ENCODE peak calls at places on chromosomes 16 and 17, in ten cellular contexts. One of them, this sample, is unnamed.

GRCh38 chr17:76019830-76020467 is 7.2 kb downstream of the EVPL start:
- DNase-seq in A549: no peak
- DNase-seq in small intestine: no peak
- DNase-seq in astrocyte of the spinal cord: no peak
- DNase-seq in body of pancreas: no peak
- DNase-seq in iris pigment epithelial cell: no peak
- DNase-seq in bronchial epithelial cell: no peak
- DNase-seq in ureter: no peak
- DNase-seq in stimulated activated CD4-positive, alpha-beta T cell treated with anti-CD3 and anti-CD28 coated beads, Interleukin-15, amount 100 ng/mL, for 1 hour: no peak
- DNase-seq in activated effector memory CD4-positive, alpha-beta T cell treated with anti-CD3 and anti-CD28 coated beads, Interleukin-2, amount 50 U/mL, for 16 hours: no peak
- DNase-seq in this sample: no peak

GRCh38 chr17:62740066-62740465 is 68.0 kb downstream of the MARCHF10 start:
- DNase-seq in A549: no peak
- DNase-seq in small intestine: no peak
- DNase-seq in astrocyte of the spinal cord: peak
- DNase-seq in body of pancreas: no peak
- DNase-seq in iris pigment epithelial cell: no peak
- DNase-seq in bronchial epithelial cell: no peak
- DNase-seq in ureter: no peak
- DNase-seq in stimulated activated CD4-positive, alpha-beta T cell treated with anti-CD3 and anti-CD28 coated beads, Interleukin-15, amount 100 ng/mL, for 1 hour: no peak
- DNase-seq in activated effector memory CD4-positive, alpha-beta T cell treated with anti-CD3 and anti-CD28 coated beads, Interleukin-2, amount 50 U/mL, for 16 hours: no peak
- DNase-seq in this sample: no peak

GRCh38 chr17:66437466-66438026 is 135.1 kb downstream of the PRKCA start:
- DNase-seq in A549: no peak
- DNase-seq in small intestine: no peak
- DNase-seq in astrocyte of the spinal cord: no peak
- DNase-seq in body of pancreas: no peak
- DNase-seq in iris pigment epithelial cell: no peak
- DNase-seq in bronchial epithelial cell: no peak
- DNase-seq in ureter: no peak
- DNase-seq in stimulated activated CD4-positive, alpha-beta T cell treated with anti-CD3 and anti-CD28 coated beads, Interleukin-15, amount 100 ng/mL, for 1 hour: no peak
- DNase-seq in activated effector memory CD4-positive, alpha-beta T cell treated with anti-CD3 and anti-CD28 coated beads, Interleukin-2, amount 50 U/mL, for 16 hours: no peak
- DNase-seq in this sample: no peak

GRCh38 chr16:48206594-48207242 is 37.4 kb upstream of the LONP2 start:
- DNase-seq in A549: no peak
- DNase-seq in small intestine: peak
- DNase-seq in astrocyte of the spinal cord: no peak
- DNase-seq in body of pancreas: no peak
- DNase-seq in iris pigment epithelial cell: no peak
- DNase-seq in bronchial epithelial cell: peak
- DNase-seq in ureter: no peak
- DNase-seq in stimulated activated CD4-positive, alpha-beta T cell treated with anti-CD3 and anti-CD28 coated beads, Interleukin-15, amount 100 ng/mL, for 1 hour: no peak
- DNase-seq in activated effector memory CD4-positive, alpha-beta T cell treated with anti-CD3 and anti-CD28 coated beads, Interleukin-2, amount 50 U/mL, for 16 hours: no peak
- DNase-seq in this sample: no peak

GRCh38 chr17:76170114-76170513 is 29.1 kb upstream of the FOXJ1 start:
- DNase-seq in A549: no peak
- DNase-seq in small intestine: no peak
- DNase-seq in astrocyte of the spinal cord: no peak
- DNase-seq in body of pancreas: no peak
- DNase-seq in iris pigment epithelial cell: no peak
- DNase-seq in bronchial epithelial cell: no peak
- DNase-seq in ureter: no peak
- DNase-seq in stimulated activated CD4-positive, alpha-beta T cell treated with anti-CD3 and anti-CD28 coated beads, Interleukin-15, amount 100 ng/mL, for 1 hour: no peak
- DNase-seq in activated effector memory CD4-positive, alpha-beta T cell treated with anti-CD3 and anti-CD28 coated beads, Interleukin-2, amount 50 U/mL, for 16 hours: no peak
- DNase-seq in this sample: no peak

GRCh38 chr16:89604764-89605163 is 8.7 kb upstream of the DPEP1 start:
- DNase-seq in A549: no peak
- DNase-seq in small intestine: no peak
- DNase-seq in astrocyte of the spinal cord: no peak
- DNase-seq in body of pancreas: no peak
- DNase-seq in iris pigment epithelial cell: no peak
- DNase-seq in bronchial epithelial cell: no peak
- DNase-seq in ureter: no peak
- DNase-seq in stimulated activated CD4-positive, alpha-beta T cell treated with anti-CD3 and anti-CD28 coated beads, Interleukin-15, amount 100 ng/mL, for 1 hour: no peak
- DNase-seq in activated effector memory CD4-positive, alpha-beta T cell treated with anti-CD3 and anti-CD28 coated beads, Interleukin-2, amount 50 U/mL, for 16 hours: no peak
- DNase-seq in this sample: no peak

GRCh38 chr16:84379731-84380369 is 11.5 kb downstream of the ATP2C2 start:
- DNase-seq in A549: no peak
- DNase-seq in small intestine: peak
- DNase-seq in astrocyte of the spinal cord: no peak
- DNase-seq in body of pancreas: no peak
- DNase-seq in iris pigment epithelial cell: no peak
- DNase-seq in bronchial epithelial cell: peak
- DNase-seq in ureter: no peak
- DNase-seq in stimulated activated CD4-positive, alpha-beta T cell treated with anti-CD3 and anti-CD28 coated beads, Interleukin-15, amount 100 ng/mL, for 1 hour: no peak
- DNase-seq in activated effector memory CD4-positive, alpha-beta T cell treated with anti-CD3 and anti-CD28 coated beads, Interleukin-2, amount 50 U/mL, for 16 hours: no peak
- DNase-seq in this sample: no peak

GRCh38 chr17:74126959-74127358 is 76.5 kb upstream of the RPL38 start:
- DNase-seq in A549: no peak
- DNase-seq in small intestine: no peak
- DNase-seq in astrocyte of the spinal cord: no peak
- DNase-seq in body of pancreas: no peak
- DNase-seq in iris pigment epithelial cell: no peak
- DNase-seq in bronchial epithelial cell: no peak
- DNase-seq in ureter: no peak
- DNase-seq in stimulated activated CD4-positive, alpha-beta T cell treated with anti-CD3 and anti-CD28 coated beads, Interleukin-15, amount 100 ng/mL, for 1 hour: no peak
- DNase-seq in activated effector memory CD4-positive, alpha-beta T cell treated with anti-CD3 and anti-CD28 coated beads, Interleukin-2, amount 50 U/mL, for 16 hours: peak
- DNase-seq in this sample: no peak

GRCh38 chr17:50028207-50029120 is 27.4 kb upstream of the ITGA3 start:
- DNase-seq in A549: peak
- DNase-seq in small intestine: no peak
- DNase-seq in astrocyte of the spinal cord: peak
- DNase-seq in body of pancreas: peak
- DNase-seq in iris pigment epithelial cell: no peak
- DNase-seq in bronchial epithelial cell: peak
- DNase-seq in ureter: peak
- DNase-seq in stimulated activated CD4-positive, alpha-beta T cell treated with anti-CD3 and anti-CD28 coated beads, Interleukin-15, amount 100 ng/mL, for 1 hour: no peak
- DNase-seq in activated effector memory CD4-positive, alpha-beta T cell treated with anti-CD3 and anti-CD28 coated beads, Interleukin-2, amount 50 U/mL, for 16 hours: no peak
- DNase-seq in this sample: no peak

GRCh38 chr16:4613636-4614570 is 785 bp downstream of the UBALD1 start:
- DNase-seq in A549: no peak
- DNase-seq in small intestine: no peak
- DNase-seq in astrocyte of the spinal cord: peak
- DNase-seq in body of pancreas: peak
- DNase-seq in iris pigment epithelial cell: peak
- DNase-seq in bronchial epithelial cell: no peak
- DNase-seq in ureter: no peak
- DNase-seq in stimulated activated CD4-positive, alpha-beta T cell treated with anti-CD3 and anti-CD28 coated beads, Interleukin-15, amount 100 ng/mL, for 1 hour: no peak
- DNase-seq in activated effector memory CD4-positive, alpha-beta T cell treated with anti-CD3 and anti-CD28 coated beads, Interleukin-2, amount 50 U/mL, for 16 hours: peak
- DNase-seq in this sample: peak

GRCh38 chr17:54111576-54111975 is 288.8 kb downstream of the KIF2B start:
- DNase-seq in A549: no peak
- DNase-seq in small intestine: no peak
- DNase-seq in astrocyte of the spinal cord: no peak
- DNase-seq in body of pancreas: no peak
- DNase-seq in iris pigment epithelial cell: no peak
- DNase-seq in bronchial epithelial cell: no peak
- DNase-seq in ureter: no peak
- DNase-seq in stimulated activated CD4-positive, alpha-beta T cell treated with anti-CD3 and anti-CD28 coated beads, Interleukin-15, amount 100 ng/mL, for 1 hour: no peak
- DNase-seq in activated effector memory CD4-positive, alpha-beta T cell treated with anti-CD3 and anti-CD28 coated beads, Interleukin-2, amount 50 U/mL, for 16 hours: no peak
- DNase-seq in this sample: no peak

GRCh38 chr17:82424001-82424862 is 5.8 kb upstream of the OGFOD3 start:
- DNase-seq in A549: no peak
- DNase-seq in small intestine: peak
- DNase-seq in astrocyte of the spinal cord: peak
- DNase-seq in body of pancreas: peak
- DNase-seq in iris pigment epithelial cell: peak
- DNase-seq in bronchial epithelial cell: peak
- DNase-seq in ureter: no peak
- DNase-seq in stimulated activated CD4-positive, alpha-beta T cell treated with anti-CD3 and anti-CD28 coated beads, Interleukin-15, amount 100 ng/mL, for 1 hour: no peak
- DNase-seq in activated effector memory CD4-positive, alpha-beta T cell treated with anti-CD3 and anti-CD28 coated beads, Interleukin-2, amount 50 U/mL, for 16 hours: peak
- DNase-seq in this sample: peak

GRCh38 chr17:27562777-27563455 is 68.1 kb upstream of the LGALS9 start:
- DNase-seq in A549: no peak
- DNase-seq in small intestine: no peak
- DNase-seq in astrocyte of the spinal cord: no peak
- DNase-seq in body of pancreas: no peak
- DNase-seq in iris pigment epithelial cell: peak
- DNase-seq in bronchial epithelial cell: peak
- DNase-seq in ureter: no peak
- DNase-seq in stimulated activated CD4-positive, alpha-beta T cell treated with anti-CD3 and anti-CD28 coated beads, Interleukin-15, amount 100 ng/mL, for 1 hour: no peak
- DNase-seq in activated effector memory CD4-positive, alpha-beta T cell treated with anti-CD3 and anti-CD28 coated beads, Interleukin-2, amount 50 U/mL, for 16 hours: no peak
- DNase-seq in this sample: no peak

GRCh38 chr17:50052822-50053653 is 2.9 kb upstream of the ITGA3 start:
- DNase-seq in A549: no peak
- DNase-seq in small intestine: peak
- DNase-seq in astrocyte of the spinal cord: no peak
- DNase-seq in body of pancreas: peak
- DNase-seq in iris pigment epithelial cell: no peak
- DNase-seq in bronchial epithelial cell: no peak
- DNase-seq in ureter: no peak
- DNase-seq in stimulated activated CD4-positive, alpha-beta T cell treated with anti-CD3 and anti-CD28 coated beads, Interleukin-15, amount 100 ng/mL, for 1 hour: no peak
- DNase-seq in activated effector memory CD4-positive, alpha-beta T cell treated with anti-CD3 and anti-CD28 coated beads, Interleukin-2, amount 50 U/mL, for 16 hours: no peak
- DNase-seq in this sample: no peak

GRCh38 chr17:55238931-55239297 is 25.8 kb upstream of the HLF start:
- DNase-seq in A549: peak
- DNase-seq in small intestine: no peak
- DNase-seq in astrocyte of the spinal cord: no peak
- DNase-seq in body of pancreas: peak
- DNase-seq in iris pigment epithelial cell: peak
- DNase-seq in bronchial epithelial cell: no peak
- DNase-seq in ureter: no peak
- DNase-seq in stimulated activated CD4-positive, alpha-beta T cell treated with anti-CD3 and anti-CD28 coated beads, Interleukin-15, amount 100 ng/mL, for 1 hour: no peak
- DNase-seq in activated effector memory CD4-positive, alpha-beta T cell treated with anti-CD3 and anti-CD28 coated beads, Interleukin-2, amount 50 U/mL, for 16 hours: peak
- DNase-seq in this sample: no peak

GRCh38 chr17:21089145-21089544 is 37.6 kb upstream of the DHRS7B start:
- DNase-seq in A549: no peak
- DNase-seq in small intestine: peak
- DNase-seq in astrocyte of the spinal cord: no peak
- DNase-seq in body of pancreas: no peak
- DNase-seq in iris pigment epithelial cell: peak
- DNase-seq in bronchial epithelial cell: peak
- DNase-seq in ureter: no peak
- DNase-seq in stimulated activated CD4-positive, alpha-beta T cell treated with anti-CD3 and anti-CD28 coated beads, Interleukin-15, amount 100 ng/mL, for 1 hour: no peak
- DNase-seq in activated effector memory CD4-positive, alpha-beta T cell treated with anti-CD3 and anti-CD28 coated beads, Interleukin-2, amount 50 U/mL, for 16 hours: no peak
- DNase-seq in this sample: no peak

GRCh38 chr17:32323784-32324590 is 18.0 kb downstream of the C17orf75 start:
- DNase-seq in A549: no peak
- DNase-seq in small intestine: peak
- DNase-seq in astrocyte of the spinal cord: no peak
- DNase-seq in body of pancreas: peak
- DNase-seq in iris pigment epithelial cell: peak
- DNase-seq in bronchial epithelial cell: peak
- DNase-seq in ureter: peak
- DNase-seq in stimulated activated CD4-positive, alpha-beta T cell treated with anti-CD3 and anti-CD28 coated beads, Interleukin-15, amount 100 ng/mL, for 1 hour: no peak
- DNase-seq in activated effector memory CD4-positive, alpha-beta T cell treated with anti-CD3 and anti-CD28 coated beads, Interleukin-2, amount 50 U/mL, for 16 hours: peak
- DNase-seq in this sample: peak

GRCh38 chr16:19691161-19691850 is 26.7 kb downstream of the KNOP1 start:
- DNase-seq in A549: no peak
- DNase-seq in small intestine: no peak
- DNase-seq in astrocyte of the spinal cord: peak
- DNase-seq in body of pancreas: no peak
- DNase-seq in iris pigment epithelial cell: no peak
- DNase-seq in bronchial epithelial cell: no peak
- DNase-seq in ureter: no peak
- DNase-seq in stimulated activated CD4-positive, alpha-beta T cell treated with anti-CD3 and anti-CD28 coated beads, Interleukin-15, amount 100 ng/mL, for 1 hour: no peak
- DNase-seq in activated effector memory CD4-positive, alpha-beta T cell treated with anti-CD3 and anti-CD28 coated beads, Interleukin-2, amount 50 U/mL, for 16 hours: no peak
- DNase-seq in this sample: no peak

GRCh38 chr17:70099884-70100283 is 24.9 kb downstream of the KCNJ16 start:
- DNase-seq in A549: no peak
- DNase-seq in small intestine: no peak
- DNase-seq in astrocyte of the spinal cord: no peak
- DNase-seq in body of pancreas: no peak
- DNase-seq in iris pigment epithelial cell: no peak
- DNase-seq in bronchial epithelial cell: no peak
- DNase-seq in ureter: no peak
- DNase-seq in stimulated activated CD4-positive, alpha-beta T cell treated with anti-CD3 and anti-CD28 coated beads, Interleukin-15, amount 100 ng/mL, for 1 hour: no peak
- DNase-seq in activated effector memory CD4-positive, alpha-beta T cell treated with anti-CD3 and anti-CD28 coated beads, Interleukin-2, amount 50 U/mL, for 16 hours: no peak
- DNase-seq in this sample: no peak

GRCh38 chr16:80948886-80949502 is 57.7 kb downstream of the CMC2 start:
- DNase-seq in A549: no peak
- DNase-seq in small intestine: peak
- DNase-seq in astrocyte of the spinal cord: peak
- DNase-seq in body of pancreas: peak
- DNase-seq in iris pigment epithelial cell: peak
- DNase-seq in bronchial epithelial cell: no peak
- DNase-seq in ureter: no peak
- DNase-seq in stimulated activated CD4-positive, alpha-beta T cell treated with anti-CD3 and anti-CD28 coated beads, Interleukin-15, amount 100 ng/mL, for 1 hour: no peak
- DNase-seq in activated effector memory CD4-positive, alpha-beta T cell treated with anti-CD3 and anti-CD28 coated beads, Interleukin-2, amount 50 U/mL, for 16 hours: peak
- DNase-seq in this sample: no peak

GRCh38 chr17:45974916-45975630 is 24.0 kb upstream of the STH start:
- DNase-seq in A549: no peak
- DNase-seq in small intestine: no peak
- DNase-seq in astrocyte of the spinal cord: no peak
- DNase-seq in body of pancreas: no peak
- DNase-seq in iris pigment epithelial cell: no peak
- DNase-seq in bronchial epithelial cell: no peak
- DNase-seq in ureter: no peak
- DNase-seq in stimulated activated CD4-positive, alpha-beta T cell treated with anti-CD3 and anti-CD28 coated beads, Interleukin-15, amount 100 ng/mL, for 1 hour: no peak
- DNase-seq in activated effector memory CD4-positive, alpha-beta T cell treated with anti-CD3 and anti-CD28 coated beads, Interleukin-2, amount 50 U/mL, for 16 hours: no peak
- DNase-seq in this sample: no peak

GRCh38 chr17:27551701-27552466 is 79.1 kb upstream of the LGALS9 start:
- DNase-seq in A549: peak
- DNase-seq in small intestine: peak
- DNase-seq in astrocyte of the spinal cord: no peak
- DNase-seq in body of pancreas: peak
- DNase-seq in iris pigment epithelial cell: peak
- DNase-seq in bronchial epithelial cell: peak
- DNase-seq in ureter: no peak
- DNase-seq in stimulated activated CD4-positive, alpha-beta T cell treated with anti-CD3 and anti-CD28 coated beads, Interleukin-15, amount 100 ng/mL, for 1 hour: no peak
- DNase-seq in activated effector memory CD4-positive, alpha-beta T cell treated with anti-CD3 and anti-CD28 coated beads, Interleukin-2, amount 50 U/mL, for 16 hours: no peak
- DNase-seq in this sample: no peak

GRCh38 chr16:81595676-81596292 is 151.2 kb downstream of the CMIP start:
- DNase-seq in A549: no peak
- DNase-seq in small intestine: no peak
- DNase-seq in astrocyte of the spinal cord: peak
- DNase-seq in body of pancreas: no peak
- DNase-seq in iris pigment epithelial cell: peak
- DNase-seq in bronchial epithelial cell: peak
- DNase-seq in ureter: no peak
- DNase-seq in stimulated activated CD4-positive, alpha-beta T cell treated with anti-CD3 and anti-CD28 coated beads, Interleukin-15, amount 100 ng/mL, for 1 hour: no peak
- DNase-seq in activated effector memory CD4-positive, alpha-beta T cell treated with anti-CD3 and anti-CD28 coated beads, Interleukin-2, amount 50 U/mL, for 16 hours: no peak
- DNase-seq in this sample: no peak

GRCh38 chr17:4341616-4341977 is 24.9 kb downstream of the UBE2G1 start:
- DNase-seq in A549: no peak
- DNase-seq in small intestine: no peak
- DNase-seq in astrocyte of the spinal cord: no peak
- DNase-seq in body of pancreas: no peak
- DNase-seq in iris pigment epithelial cell: no peak
- DNase-seq in bronchial epithelial cell: no peak
- DNase-seq in ureter: no peak
- DNase-seq in stimulated activated CD4-positive, alpha-beta T cell treated with anti-CD3 and anti-CD28 coated beads, Interleukin-15, amount 100 ng/mL, for 1 hour: no peak
- DNase-seq in activated effector memory CD4-positive, alpha-beta T cell treated with anti-CD3 and anti-CD28 coated beads, Interleukin-2, amount 50 U/mL, for 16 hours: no peak
- DNase-seq in this sample: no peak

GRCh38 chr17:49015179-49015923 is 18.2 kb downstream of the IGF2BP1 start:
- DNase-seq in A549: no peak
- DNase-seq in small intestine: no peak
- DNase-seq in astrocyte of the spinal cord: no peak
- DNase-seq in body of pancreas: no peak
- DNase-seq in iris pigment epithelial cell: no peak
- DNase-seq in bronchial epithelial cell: no peak
- DNase-seq in ureter: peak
- DNase-seq in stimulated activated CD4-positive, alpha-beta T cell treated with anti-CD3 and anti-CD28 coated beads, Interleukin-15, amount 100 ng/mL, for 1 hour: no peak
- DNase-seq in activated effector memory CD4-positive, alpha-beta T cell treated with anti-CD3 and anti-CD28 coated beads, Interleukin-2, amount 50 U/mL, for 16 hours: no peak
- DNase-seq in this sample: no peak

GRCh38 chr17:39339272-39339671 is 62.2 kb downstream of the FBXL20 start:
- DNase-seq in A549: no peak
- DNase-seq in small intestine: no peak
- DNase-seq in astrocyte of the spinal cord: no peak
- DNase-seq in body of pancreas: no peak
- DNase-seq in iris pigment epithelial cell: no peak
- DNase-seq in bronchial epithelial cell: no peak
- DNase-seq in ureter: no peak
- DNase-seq in stimulated activated CD4-positive, alpha-beta T cell treated with anti-CD3 and anti-CD28 coated beads, Interleukin-15, amount 100 ng/mL, for 1 hour: no peak
- DNase-seq in activated effector memory CD4-positive, alpha-beta T cell treated with anti-CD3 and anti-CD28 coated beads, Interleukin-2, amount 50 U/mL, for 16 hours: no peak
- DNase-seq in this sample: no peak

This sample was measured in stimulated activated naive CD4-positive, alpha-beta T cell treated with Interleukin-2 at 50 U/mL for 16 hours.